ENCODE peak calls at places on chromosomes 16 and 17, in nine cellular contexts. P, X, F, J, E, V, C, Q and W are unnamed samples.

GRCh38 chr16:4323845-4324478 is 8.1 kb downstream of the GLIS2 start:
- DNase-seq in P (no peak), E (no peak), J (peak; percentile 78), X (no peak), V (peak; percentile 40), C (peak; percentile 79), Q (no peak), F (no peak), W (peak; percentile 100)

GRCh38 chr17:40443196-40443987 is at the start of gene IGFBP4:
- DNase-seq in J (peak; percentile 87), V (peak; percentile 81), P (peak; percentile 59), F (peak; percentile 54), C (peak; percentile 88), X (peak; percentile 50), E (peak; percentile 90), Q (peak; percentile 70), W (peak; percentile 95)

GRCh38 chr17:79991924-79992656 is 43.6 kb downstream of the TBC1D16 start:
- DNase-seq in J (no peak), X (no peak), F (no peak), E (peak; percentile 77), C (peak; percentile 62), Q (no peak), V (peak; percentile 9), P (no peak), W (peak; percentile 89)

GRCh38 chr16:85888405-85889331 is 10.3 kb upstream of the IRF8 start:
- DNase-seq in Q (peak; percentile 76), F (peak; percentile 10), C (peak; percentile 34), X (no peak), P (no peak), E (no peak), V (peak; percentile 89), J (peak; percentile 70), W (no peak)

GRCh38 chr17:50947844-50948514 is 81.8 kb upstream of the TOB1 start:
- DNase-seq in P (no peak), E (peak; percentile 94), Q (no peak), F (no peak), V (no peak), X (no peak), C (no peak), J (no peak), W (peak; percentile 79)

GRCh38 chr16:47565454-47565853 is 104.3 kb downstream of the PHKB start:
- DNase-seq in P (no peak), J (peak; percentile 77), V (peak; percentile 87), Q (no peak), E (peak; percentile 55), F (no peak), X (no peak), C (no peak), W (peak; percentile 65)

GRCh38 chr17:79574108-79574507 is 36.7 kb downstream of the RBFOX3 start:
- DNase-seq in J (no peak), E (no peak), P (no peak), C (no peak), Q (no peak), F (no peak), V (peak; percentile 28), X (no peak), W (no peak)

GRCh38 chr16:88773812-88774291 is 11.2 kb downstream of the PIEZO1 start:
- DNase-seq in E (no peak), C (no peak), Q (no peak), P (no peak), F (no peak), J (peak; percentile 77), V (peak; percentile 92), X (no peak), W (peak; percentile 96)

GRCh38 chr17:1928976-1929375 is 96.2 kb downstream of the RTN4RL1 start:
- DNase-seq in J (no peak), E (no peak), Q (no peak), X (no peak), P (no peak), C (no peak), V (no peak), F (no peak), W (peak; percentile 65)

GRCh38 chr17:47873200-47874090 is 22.5 kb upstream of the SP6 start:
- DNase-seq in J (no peak), V (no peak), Q (no peak), P (no peak), C (no peak), F (no peak), X (no peak), E (no peak), W (peak; percentile 45)

GRCh38 chr17:14499976-14500375 is 199.1 kb downstream of the HS3ST3B1 start:
- DNase-seq in V (no peak), Q (no peak), P (no peak), X (no peak), C (no peak), E (no peak), F (no peak), J (no peak), W (no peak)

GRCh38 chr17:38444151-38444550 is 15.9 kb downstream of the ARHGAP23 start:
- DNase-seq in J (peak; percentile 75), F (peak; percentile 29), C (peak; percentile 91), Q (peak; percentile 30), X (peak; percentile 61), V (peak; percentile 71), P (peak; percentile 47), E (no peak), W (peak; percentile 96)

GRCh38 chr17:27956601-27957445 is 63.7 kb upstream of the LYRM9 start:
- DNase-seq in F (no peak), E (no peak), J (peak; percentile 50), V (no peak), C (no peak), P (no peak), Q (no peak), X (no peak), W (no peak)

GRCh38 chr17:8946476-8946875 is 19.0 kb downstream of the PIK3R5 start:
- DNase-seq in P (no peak), F (no peak), C (no peak), J (no peak), V (peak; percentile 63), Q (no peak), E (no peak), X (no peak), W (no peak)

GRCh38 chr17:79607941-79608728 is 2.7 kb downstream of the RBFOX3 start:
- DNase-seq in E (no peak), C (no peak), X (no peak), Q (no peak), F (no peak), P (no peak), J (peak; percentile 21), V (peak; percentile 14), W (peak; percentile 98)

GRCh38 chr17:29394761-29395160 is 4.6 kb downstream of the TAOK1 start:
- DNase-seq in P (no peak), J (no peak), V (no peak), E (no peak), Q (no peak), C (no peak), F (no peak), X (no peak), W (no peak)

GRCh38 chr16:65667013-65667578 is 545.2 kb upstream of the CDH11 start:
- DNase-seq in V (peak; percentile 18), Q (no peak), X (no peak), E (no peak), P (no peak), F (no peak), J (peak; percentile 55), C (no peak), W (no peak)

GRCh38 chr16:85593503-85594195 is 19.5 kb upstream of the GSE1 start:
- DNase-seq in C (no peak), E (no peak), V (no peak), X (no peak), P (no peak), J (no peak), F (no peak), Q (no peak), W (no peak)

GRCh38 chr16:56606071-56606687 is 2.2 kb upstream of the MT2A start:
- DNase-seq in C (peak; percentile 51), J (peak; percentile 91), X (no peak), P (no peak), F (no peak), E (no peak), V (peak; percentile 80), Q (no peak), W (no peak)

GRCh38 chr17:28737770-28738679 is 5.8 kb upstream of the TRAF4 start:
- DNase-seq in J (no peak), P (no peak), E (no peak), X (no peak), Q (peak; percentile 88), F (no peak), C (no peak), V (no peak), W (peak; percentile 37)

GRCh38 chr17:40331743-40332641 is 23.0 kb downstream of the RARA start:
- DNase-seq in J (peak; percentile 97), X (peak; percentile 55), Q (no peak), F (no peak), E (peak; percentile 99), C (no peak), P (no peak), V (peak; percentile 73), W (peak; percentile 99)

GRCh38 chr17:17103160-17103559 is 60.9 kb downstream of the MPRIP start:
- DNase-seq in V (no peak), P (no peak), E (no peak), C (no peak), J (no peak), Q (no peak), F (no peak), X (no peak), W (no peak)

GRCh38 chr16:85718682-85719081 is 29.9 kb upstream of the GINS2 start:
- DNase-seq in E (no peak), Q (peak; percentile 24), P (no peak), X (no peak), F (no peak), J (no peak), C (peak; percentile 70), V (peak; percentile 22), W (peak; percentile 81)

GRCh38 chr17:80978499-80979497 is 12.8 kb upstream of the CHMP6 start:
- DNase-seq in E (no peak), F (no peak), X (no peak), Q (no peak), P (no peak), V (no peak), C (no peak), J (no peak), W (no peak)

GRCh38 chr17:20263595-20263994 is 203.7 kb downstream of the LGALS9B start:
- DNase-seq in C (no peak), E (no peak), V (peak; percentile 37), J (peak; percentile 9), Q (no peak), P (no peak), F (no peak), X (no peak), W (no peak)

GRCh38 chr17:37570527-37571093 is 38.6 kb downstream of the SYNRG start:
- DNase-seq in C (peak; percentile 87), P (no peak), J (peak; percentile 52), X (no peak), E (no peak), F (no peak), Q (no peak), V (peak; percentile 79), W (peak; percentile 93)

GRCh38 chr17:45692661-45693060 is 91.5 kb upstream of the CRHR1 start:
- DNase-seq in E (no peak), Q (no peak), J (no peak), X (no peak), C (no peak), P (no peak), F (no peak), V (no peak), W (no peak)

GRCh38 chr17:50461550-50462132 is 7.0 kb downstream of the CHAD start:
- DNase-seq in V (no peak), J (no peak), E (no peak), F (no peak), C (no peak), X (no peak), Q (no peak), P (no peak), W (peak; percentile 66)

GRCh38 chr17:53765609-53766008 is 57.1 kb upstream of the KIF2B start:
- DNase-seq in X (no peak), J (no peak), P (no peak), Q (no peak), E (no peak), V (peak; percentile 32), F (no peak), C (no peak), W (no peak)

GRCh38 chr17:55990332-55991006 is 162.8 kb upstream of the ANKFN1 start:
- DNase-seq in X (no peak), F (no peak), Q (no peak), J (no peak), P (no peak), E (no peak), C (no peak), V (no peak), W (no peak)

GRCh38 chr17:7882068-7882467 is 6.5 kb upstream of the CHD3 start:
- DNase-seq in P (no peak), X (no peak), Q (no peak), E (no peak), V (no peak), J (no peak), C (no peak), F (no peak), W (no peak)